ENCODE peak calls at places on chromosomes 4 and X, in ten cellular contexts. R, Q, S, J, Y, D, U, W, E and M are unnamed samples.

GRCh38 chrX:16552546-16552945 is 97.4 kb upstream of the S100G start:
- DNase-seq in Y (no peak), Q (no peak), E (no peak), R (no peak), S (no peak), J (no peak), U (no peak), W (no peak), D (peak), M (no peak)

GRCh38 chrX:110280954-110281353 is 36.9 kb downstream of the AMMECR1 start:
- DNase-seq in W (no peak), S (no peak), Y (no peak), R (no peak), U (peak), Q (peak), E (no peak), D (peak), J (no peak), M (no peak)

GRCh38 chr4:158823461-158823873 is 54.6 kb downstream of the FNIP2 start:
- DNase-seq in J (no peak), E (no peak), S (no peak), D (peak), R (no peak), U (no peak), W (peak), Y (no peak), Q (no peak), M (no peak)

GRCh38 chr4:104491396-104491821 is 3.3 kb downstream of the CXXC4 start:
- DNase-seq in D (no peak), Q (peak), R (no peak), E (peak), U (no peak), Y (no peak), W (peak), J (peak), S (peak), M (no peak)

GRCh38 chr4:1490011-1490905 is 84.0 kb upstream of the NKX1-1 start:
- DNase-seq in D (no peak), R (no peak), U (no peak), E (no peak), J (no peak), W (no peak), S (peak), Y (no peak), Q (no peak), M (no peak)

GRCh38 chr4:89254847-89255246 is 52.8 kb downstream of the GPRIN3 start:
- DNase-seq in J (no peak), D (peak), U (no peak), Y (peak), R (no peak), S (peak), E (no peak), W (peak), Q (peak), M (no peak)

GRCh38 chr4:86334020-86334750 is 25.7 kb downstream of the MAPK10 start:
- DNase-seq in D (no peak), W (no peak), U (no peak), E (no peak), Q (no peak), J (no peak), Y (no peak), R (no peak), S (no peak), M (no peak)

GRCh38 chr4:18815779-18816173 is 794.2 kb upstream of the LCORL start:
- DNase-seq in W (no peak), Q (no peak), Y (no peak), J (no peak), D (no peak), S (no peak), R (no peak), E (no peak), U (no peak), M (no peak)

GRCh38 chrX:100407784-100408642 is 2.1 kb downstream of the PCDH19 start:
- DNase-seq in Q (no peak), D (no peak), W (no peak), J (no peak), S (no peak), E (no peak), U (no peak), R (no peak), Y (no peak), M (no peak)

GRCh38 chrX:255923-256331 is 25.3 kb upstream of the PLCXD1 start:
- DNase-seq in S (no peak), R (no peak), J (no peak), E (no peak), W (no peak), U (no peak), Q (no peak), Y (no peak), D (no peak), M (no peak)

GRCh38 chr4:77095101-77095826 is 19.5 kb upstream of the CCNI start:
- DNase-seq in S (peak), Q (peak), D (peak), U (peak), E (peak), W (peak), R (peak), Y (peak), J (peak), M (peak)

GRCh38 chrX:44874481-44875184 is 1.6 kb downstream of the KDM6A start:
- DNase-seq in Q (peak), S (peak), U (no peak), Y (peak), R (no peak), J (no peak), D (no peak), E (no peak), W (peak), M (peak)

GRCh38 chr4:14792702-14793227 is 209.5 kb upstream of the CPEB2 start:
- DNase-seq in R (no peak), Q (no peak), W (no peak), D (no peak), U (no peak), J (no peak), Y (no peak), S (no peak), E (no peak), M (no peak)

GRCh38 chrX:108516184-108516583 is 76.5 kb downstream of the COL4A5 start:
- DNase-seq in W (no peak), J (no peak), Q (peak), E (no peak), U (no peak), Y (no peak), R (no peak), D (peak), S (no peak), M (no peak)

GRCh38 chrX:104324871-104325585 is 70.3 kb upstream of the ESX1 start:
- DNase-seq in R (no peak), U (no peak), W (no peak), D (no peak), J (no peak), Y (no peak), Q (no peak), E (no peak), S (no peak), M (no peak)

GRCh38 chr4:66911898-66912297 is 633.4 kb downstream of the CENPC start:
- DNase-seq in S (no peak), Q (peak), E (no peak), R (no peak), D (no peak), U (no peak), Y (no peak), W (no peak), J (no peak), M (no peak)

GRCh38 chr4:75142377-75142776 is 209.5 kb downstream of the PARM1 start:
- DNase-seq in R (no peak), Q (no peak), S (no peak), W (no peak), J (no peak), E (no peak), U (no peak), D (peak), Y (no peak), M (no peak)

GRCh38 chr4:139027771-139028170 is 12.2 kb downstream of the NOCT start:
- DNase-seq in Q (no peak), W (no peak), E (no peak), J (no peak), R (no peak), S (no peak), Y (no peak), U (no peak), D (no peak), M (no peak)

GRCh38 chr4:53100801-53101581 is 238.9 kb downstream of the RASL11B start:
- DNase-seq in R (no peak), J (no peak), S (no peak), Y (no peak), W (no peak), Q (peak), U (no peak), E (no peak), D (peak), M (no peak)

GRCh38 chrX:40953369-40953768 is 131.9 kb upstream of the USP9X start:
- DNase-seq in J (no peak), S (no peak), U (no peak), W (no peak), Y (no peak), Q (no peak), R (no peak), E (no peak), D (no peak), M (no peak)

GRCh38 chrX:10922158-10922557 is 189.0 kb upstream of the HCCS start:
- DNase-seq in J (no peak), Q (peak), U (peak), S (no peak), Y (no peak), D (peak), R (no peak), W (no peak), E (no peak), M (no peak)

GRCh38 chrX:154750301-154751120 is at the start of gene GAB3:
- DNase-seq in J (no peak), Y (peak), W (peak), D (no peak), S (peak), Q (peak), E (peak), U (no peak), R (no peak), M (no peak)

GRCh38 chr4:95625020-95625419 is 76.2 kb upstream of the UNC5C start:
- DNase-seq in Q (no peak), E (no peak), S (no peak), U (no peak), R (no peak), J (no peak), Y (no peak), D (no peak), W (no peak), M (no peak)